ENCODE peak calls at places on chromosomes 2 and 18, in nine cellular contexts. N is NCI-H446 treated with DMSO at 0.1 percent for 48 hours; R is SK-N-DZ; H is activated effector memory CD4-positive, alpha-beta T cell treated with anti-CD3 and anti-CD28 coated beads, Interleukin-2, amount 50 U/mL, for 16 hours; Q is adrenal gland; V is T-helper 1 cell; D is fibroblast of lung; U is activated CD8-positive, alpha-beta memory T cell treated with anti-CD3 and anti-CD28 coated beads, Interleukin-2, amount 50 U/mL, for 4 hours; E is activated T-cell treated with anti-CD3 and anti-CD28 coated beads for 1 hour. S is an unnamed sample.

GRCh38 chr2:134536312-134536711 is 182.5 kb downstream of the TMEM163 start:
- DNase-seq in Q (no peak), E (no peak), U (no peak), R (no peak), V (no peak), H (no peak), N (no peak), D (no peak), S (no peak)

GRCh38 chr2:109382946-109383345 is 230.8 kb downstream of the SEPTIN10 start:
- DNase-seq in D (peak), H (peak), N (peak), V (no peak), U (no peak), Q (peak), E (no peak), R (no peak), S (no peak)

GRCh38 chr2:42969231-42970150 is 177.1 kb upstream of the HAAO start:
- DNase-seq in N (no peak), D (peak), E (no peak), Q (no peak), U (no peak), V (no peak), H (no peak), R (no peak), S (no peak)

GRCh38 chr2:72153026-72153791 is 5.5 kb upstream of the CYP26B1 start:
- DNase-seq in V (no peak), H (peak), U (peak), E (no peak), D (no peak), N (no peak), Q (no peak), R (no peak), S (no peak)

GRCh38 chr2:232872826-232873225 is 2.8 kb downstream of the SNORC start:
- DNase-seq in H (peak), Q (no peak), U (no peak), N (no peak), R (no peak), E (no peak), V (no peak), D (no peak), S (no peak)

GRCh38 chr2:200931227-200931626 is 32.2 kb downstream of the ORC2 start:
- DNase-seq in R (no peak), D (peak), N (no peak), U (no peak), Q (no peak), E (no peak), H (no peak), V (no peak), S (no peak)

GRCh38 chr18:48728204-48728833 is 189.5 kb downstream of the CTIF start:
- DNase-seq in D (peak), V (no peak), R (no peak), H (no peak), N (no peak), E (no peak), Q (peak), U (no peak), S (no peak)

GRCh38 chr2:237208373-237209045 is 122.8 kb downstream of the COPS8 start:
- DNase-seq in V (no peak), R (no peak), Q (no peak), E (no peak), U (no peak), N (no peak), H (no peak), D (peak), S (no peak)

GRCh38 chr2:26363323-26363722 is 16.7 kb upstream of the ADGRF3 start:
- DNase-seq in D (peak), Q (no peak), E (no peak), N (no peak), R (no peak), V (no peak), H (no peak), U (no peak), S (no peak)

GRCh38 chr2:216424305-216424704 is 12.0 kb downstream of the SMARCAL1 start:
- DNase-seq in N (no peak), D (no peak), V (no peak), H (no peak), U (no peak), R (no peak), Q (no peak), E (no peak), S (no peak)

GRCh38 chr18:46528037-46528436 is 129.0 kb downstream of the LOXHD1 start:
- DNase-seq in H (no peak), U (no peak), D (no peak), Q (no peak), E (no peak), R (no peak), N (no peak), V (no peak), S (no peak)

GRCh38 chr2:149006883-149007543 is 31.5 kb upstream of the LYPD6B start:
- DNase-seq in R (no peak), N (no peak), D (no peak), E (no peak), U (no peak), V (no peak), Q (no peak), H (no peak), S (no peak)

GRCh38 chr2:168091986-168092385 is 155.4 kb downstream of the STK39 start:
- DNase-seq in D (no peak), R (no peak), U (no peak), N (no peak), H (no peak), Q (no peak), V (no peak), E (no peak), S (no peak)

GRCh38 chr2:101302016-101302415 is 6.5 kb downstream of the RNF149 start:
- DNase-seq in D (no peak), N (no peak), R (no peak), V (no peak), Q (no peak), U (no peak), H (no peak), E (no peak), S (no peak)

GRCh38 chr2:15965564-15966019 is 25.2 kb downstream of the MYCN start:
- DNase-seq in R (peak), E (peak), Q (no peak), N (no peak), H (peak), V (no peak), D (no peak), U (peak), S (peak)

GRCh38 chr2:127261835-127262234 is 32.1 kb downstream of the ERCC3 start:
- DNase-seq in D (peak), E (no peak), V (no peak), N (peak), Q (no peak), H (no peak), R (no peak), U (no peak), S (no peak)

GRCh38 chr18:48064978-48065600 is 134.6 kb upstream of the SMAD2 start:
- DNase-seq in N (no peak), H (peak), Q (no peak), U (no peak), R (no peak), D (no peak), E (no peak), V (no peak), S (no peak)

GRCh38 chr2:235142588-235142987 is 190.8 kb downstream of the SH3BP4 start:
- DNase-seq in Q (no peak), V (no peak), D (no peak), N (no peak), E (no peak), R (no peak), H (no peak), U (no peak), S (no peak)

GRCh38 chr2:16038586-16038985 is 98.2 kb downstream of the MYCN start:
- DNase-seq in U (no peak), R (no peak), N (no peak), Q (no peak), V (no peak), E (no peak), D (no peak), H (no peak), S (peak)

GRCh38 chr2:8193686-8194615 is 487.9 kb upstream of the ID2 start:
- DNase-seq in E (no peak), R (peak), H (no peak), N (no peak), Q (no peak), D (no peak), V (no peak), U (no peak), S (no peak)

GRCh38 chr2:56464613-56465012 is 280.8 kb downstream of the CCDC85A start:
- DNase-seq in N (no peak), E (no peak), R (no peak), U (no peak), H (no peak), V (no peak), Q (no peak), D (no peak), S (no peak)

GRCh38 chr2:43233218-43234212 is 7.1 kb upstream of the ZFP36L2 start:
- DNase-seq in D (no peak), E (no peak), H (no peak), U (no peak), N (no peak), R (no peak), V (no peak), Q (no peak), S (no peak)

GRCh38 chr18:74895686-74896085 is 298.0 kb downstream of the ZNF407 start:
- DNase-seq in E (no peak), Q (no peak), U (no peak), D (peak), H (no peak), R (no peak), N (no peak), V (no peak), S (no peak)

GRCh38 chr18:13452448-13452811 is 233.9 kb downstream of the LDLRAD4 start:
- DNase-seq in Q (peak), H (no peak), R (no peak), V (no peak), E (no peak), D (no peak), U (no peak), N (no peak), S (no peak)

GRCh38 chr2:54332386-54332785 is 76.4 kb upstream of the TSPYL6 start:
- DNase-seq in D (no peak), E (no peak), R (no peak), V (no peak), Q (no peak), N (no peak), U (no peak), H (no peak), S (no peak)

GRCh38 chr2:117470311-117471095 is 344.0 kb upstream of the DDX18 start:
- DNase-seq in V (no peak), N (peak), H (no peak), U (no peak), Q (peak), R (peak), D (no peak), E (no peak), S (peak)

GRCh38 chr2:45000921-45001628 is 8.2 kb downstream of the SIX2 start:
- DNase-seq in R (no peak), E (no peak), V (no peak), Q (no peak), D (no peak), U (no peak), H (no peak), N (no peak), S (no peak)

GRCh38 chr2:240809276-240809675 is 10.7 kb downstream of the KIF1A start:
- DNase-seq in H (no peak), Q (no peak), D (no peak), E (no peak), V (no peak), N (no peak), U (no peak), R (no peak), S (no peak)

GRCh38 chr2:54572262-54572635 is 116.1 kb downstream of the SPTBN1 start:
- DNase-seq in D (peak), U (no peak), Q (no peak), V (no peak), H (no peak), E (no peak), N (no peak), R (no peak), S (no peak)

GRCh38 chr2:85593023-85593422 is 2.5 kb upstream of the RNF181 start:
- DNase-seq in R (no peak), N (no peak), D (no peak), Q (no peak), U (no peak), V (no peak), E (no peak), H (no peak), S (no peak)

S was measured in BE2C.